ENCODE peak calls at places on chromosomes 3 and 15, in eight cellular contexts. One of them, this sample, is unnamed.

GRCh38 chr15:67149859-67150824 is 84.7 kb downstream of the SMAD3 start:
- DNase-seq in progenitor cell of endocrine pancreas: no peak
- DNase-seq in cardiac fibroblast: peak
- DNase-seq in endothelial cell of umbilical vein: peak
- DNase-seq in AG04449: peak
- DNase-seq in GM23338: peak
- DNase-seq in psoas muscle: peak
- DNase-seq in adrenal gland: peak
- DNase-seq in this sample: no peak

GRCh38 chr3:177295116-177295515 is 97.8 kb upstream of the TBL1XR1 start:
- DNase-seq in progenitor cell of endocrine pancreas: no peak
- DNase-seq in cardiac fibroblast: no peak
- DNase-seq in endothelial cell of umbilical vein: no peak
- DNase-seq in AG04449: no peak
- DNase-seq in GM23338: no peak
- DNase-seq in psoas muscle: no peak
- DNase-seq in adrenal gland: no peak
- DNase-seq in this sample: no peak

GRCh38 chr3:30353711-30354467 is 252.5 kb upstream of the TGFBR2 start:
- DNase-seq in progenitor cell of endocrine pancreas: no peak
- DNase-seq in cardiac fibroblast: no peak
- DNase-seq in endothelial cell of umbilical vein: no peak
- DNase-seq in AG04449: no peak
- DNase-seq in GM23338: no peak
- DNase-seq in psoas muscle: no peak
- DNase-seq in adrenal gland: no peak
- DNase-seq in this sample: no peak

GRCh38 chr3:126745760-126746394 is 41.8 kb downstream of the CHCHD6 start:
- DNase-seq in progenitor cell of endocrine pancreas: no peak
- DNase-seq in cardiac fibroblast: peak
- DNase-seq in endothelial cell of umbilical vein: no peak
- DNase-seq in AG04449: no peak
- DNase-seq in GM23338: no peak
- DNase-seq in psoas muscle: peak
- DNase-seq in adrenal gland: peak
- DNase-seq in this sample: no peak

GRCh38 chr3:72665701-72666443 is 182.4 kb downstream of the SHQ1 start:
- DNase-seq in progenitor cell of endocrine pancreas: no peak
- DNase-seq in cardiac fibroblast: peak
- DNase-seq in endothelial cell of umbilical vein: peak
- DNase-seq in AG04449: no peak
- DNase-seq in GM23338: peak
- DNase-seq in psoas muscle: no peak
- DNase-seq in adrenal gland: peak
- DNase-seq in this sample: no peak

GRCh38 chr15:84822774-84823579 is 5.8 kb downstream of the ALPK3 start:
- DNase-seq in progenitor cell of endocrine pancreas: no peak
- DNase-seq in cardiac fibroblast: no peak
- DNase-seq in endothelial cell of umbilical vein: no peak
- DNase-seq in AG04449: no peak
- DNase-seq in GM23338: no peak
- DNase-seq in psoas muscle: no peak
- DNase-seq in adrenal gland: no peak
- DNase-seq in this sample: no peak

GRCh38 chr3:133821767-133822638 is 16.4 kb downstream of the SRPRB start:
- DNase-seq in progenitor cell of endocrine pancreas: no peak
- DNase-seq in cardiac fibroblast: peak
- DNase-seq in endothelial cell of umbilical vein: peak
- DNase-seq in AG04449: no peak
- DNase-seq in GM23338: peak
- DNase-seq in psoas muscle: peak
- DNase-seq in adrenal gland: peak
- DNase-seq in this sample: no peak

GRCh38 chr3:21256932-21257331 is 494.1 kb downstream of the ZNF385D start:
- DNase-seq in progenitor cell of endocrine pancreas: no peak
- DNase-seq in cardiac fibroblast: peak
- DNase-seq in endothelial cell of umbilical vein: peak
- DNase-seq in AG04449: no peak
- DNase-seq in GM23338: no peak
- DNase-seq in psoas muscle: no peak
- DNase-seq in adrenal gland: no peak
- DNase-seq in this sample: no peak

GRCh38 chr3:197956070-197956469 is 3.9 kb upstream of the LMLN start:
- DNase-seq in progenitor cell of endocrine pancreas: no peak
- DNase-seq in cardiac fibroblast: no peak
- DNase-seq in endothelial cell of umbilical vein: no peak
- DNase-seq in AG04449: no peak
- DNase-seq in GM23338: no peak
- DNase-seq in psoas muscle: no peak
- DNase-seq in adrenal gland: no peak
- DNase-seq in this sample: no peak

GRCh38 chr3:106277731-106278130 is 408.9 kb upstream of the CBLB start:
- DNase-seq in progenitor cell of endocrine pancreas: no peak
- DNase-seq in cardiac fibroblast: no peak
- DNase-seq in endothelial cell of umbilical vein: no peak
- DNase-seq in AG04449: no peak
- DNase-seq in GM23338: no peak
- DNase-seq in psoas muscle: no peak
- DNase-seq in adrenal gland: no peak
- DNase-seq in this sample: no peak

GRCh38 chr15:34993413-34993812 is 5.3 kb upstream of the ZNF770 start:
- DNase-seq in progenitor cell of endocrine pancreas: no peak
- DNase-seq in cardiac fibroblast: no peak
- DNase-seq in endothelial cell of umbilical vein: no peak
- DNase-seq in AG04449: no peak
- DNase-seq in GM23338: no peak
- DNase-seq in psoas muscle: no peak
- DNase-seq in adrenal gland: no peak
- DNase-seq in this sample: no peak

GRCh38 chr15:61835476-61836106 is 224.7 kb downstream of the VPS13C start:
- DNase-seq in progenitor cell of endocrine pancreas: peak
- DNase-seq in cardiac fibroblast: peak
- DNase-seq in endothelial cell of umbilical vein: peak
- DNase-seq in AG04449: no peak
- DNase-seq in GM23338: peak
- DNase-seq in psoas muscle: peak
- DNase-seq in adrenal gland: peak
- DNase-seq in this sample: peak

GRCh38 chr3:169479314-169479939 is 184.1 kb downstream of the MECOM start:
- DNase-seq in progenitor cell of endocrine pancreas: no peak
- DNase-seq in cardiac fibroblast: peak
- DNase-seq in endothelial cell of umbilical vein: no peak
- DNase-seq in AG04449: no peak
- DNase-seq in GM23338: no peak
- DNase-seq in psoas muscle: no peak
- DNase-seq in adrenal gland: no peak
- DNase-seq in this sample: no peak

GRCh38 chr15:39181348-39181747 is 399.5 kb upstream of the THBS1 start:
- DNase-seq in progenitor cell of endocrine pancreas: no peak
- DNase-seq in cardiac fibroblast: peak
- DNase-seq in endothelial cell of umbilical vein: no peak
- DNase-seq in AG04449: no peak
- DNase-seq in GM23338: no peak
- DNase-seq in psoas muscle: no peak
- DNase-seq in adrenal gland: no peak
- DNase-seq in this sample: no peak

GRCh38 chr3:126023390-126023789 is 54.4 kb downstream of the ROPN1B start:
- DNase-seq in progenitor cell of endocrine pancreas: no peak
- DNase-seq in cardiac fibroblast: no peak
- DNase-seq in endothelial cell of umbilical vein: no peak
- DNase-seq in AG04449: no peak
- DNase-seq in GM23338: peak
- DNase-seq in psoas muscle: no peak
- DNase-seq in adrenal gland: no peak
- DNase-seq in this sample: no peak

GRCh38 chr3:71305246-71306206 is 278.0 kb downstream of the FOXP1 start:
- DNase-seq in progenitor cell of endocrine pancreas: peak
- DNase-seq in cardiac fibroblast: peak
- DNase-seq in endothelial cell of umbilical vein: peak
- DNase-seq in AG04449: no peak
- DNase-seq in GM23338: peak
- DNase-seq in psoas muscle: peak
- DNase-seq in adrenal gland: no peak
- DNase-seq in this sample: no peak

GRCh38 chr15:69664572-69665326 is 212.1 kb downstream of the RPLP1 start:
- DNase-seq in progenitor cell of endocrine pancreas: no peak
- DNase-seq in cardiac fibroblast: no peak
- DNase-seq in endothelial cell of umbilical vein: no peak
- DNase-seq in AG04449: no peak
- DNase-seq in GM23338: no peak
- DNase-seq in psoas muscle: no peak
- DNase-seq in adrenal gland: no peak
- DNase-seq in this sample: no peak

GRCh38 chr3:124923833-124924232 is 10.7 kb downstream of the MUC13 start:
- DNase-seq in progenitor cell of endocrine pancreas: no peak
- DNase-seq in cardiac fibroblast: no peak
- DNase-seq in endothelial cell of umbilical vein: no peak
- DNase-seq in AG04449: no peak
- DNase-seq in GM23338: peak
- DNase-seq in psoas muscle: no peak
- DNase-seq in adrenal gland: no peak
- DNase-seq in this sample: no peak
- TF ChIP-seq CTCF in progenitor cell of endocrine pancreas: no peak
- TF ChIP-seq CTCF in cardiac fibroblast: peak
- TF ChIP-seq CTCF in endothelial cell of umbilical vein: no peak
- TF ChIP-seq CTCF in AG04449: no peak
- TF ChIP-seq CTCF in GM23338: peak
- TF ChIP-seq CTCF in psoas muscle: no peak
- TF ChIP-seq CTCF in adrenal gland: no peak
- TF ChIP-seq CTCF in this sample: no peak

GRCh38 chr3:161920196-161920595 is 423.6 kb downstream of the OTOL1 start:
- DNase-seq in progenitor cell of endocrine pancreas: no peak
- DNase-seq in cardiac fibroblast: no peak
- DNase-seq in endothelial cell of umbilical vein: no peak
- DNase-seq in AG04449: no peak
- DNase-seq in GM23338: no peak
- DNase-seq in psoas muscle: no peak
- DNase-seq in adrenal gland: no peak
- DNase-seq in this sample: no peak

GRCh38 chr3:161927131-161927530 is 430.5 kb downstream of the OTOL1 start:
- DNase-seq in progenitor cell of endocrine pancreas: no peak
- DNase-seq in cardiac fibroblast: no peak
- DNase-seq in endothelial cell of umbilical vein: no peak
- DNase-seq in AG04449: no peak
- DNase-seq in GM23338: no peak
- DNase-seq in psoas muscle: no peak
- DNase-seq in adrenal gland: no peak
- DNase-seq in this sample: no peak

GRCh38 chr3:161925749-161926360 is 429.2 kb downstream of the OTOL1 start:
- DNase-seq in progenitor cell of endocrine pancreas: no peak
- DNase-seq in cardiac fibroblast: no peak
- DNase-seq in endothelial cell of umbilical vein: no peak
- DNase-seq in AG04449: no peak
- DNase-seq in GM23338: no peak
- DNase-seq in psoas muscle: no peak
- DNase-seq in adrenal gland: no peak
- DNase-seq in this sample: no peak
- TF ChIP-seq CTCF in progenitor cell of endocrine pancreas: peak
- TF ChIP-seq CTCF in cardiac fibroblast: no peak
- TF ChIP-seq CTCF in endothelial cell of umbilical vein: no peak
- TF ChIP-seq CTCF in AG04449: no peak
- TF ChIP-seq CTCF in GM23338: peak
- TF ChIP-seq CTCF in psoas muscle: no peak
- TF ChIP-seq CTCF in adrenal gland: no peak
- TF ChIP-seq CTCF in this sample: no peak

GRCh38 chr15:32649336-32649735 is 7.8 kb downstream of the SCG5 start:
- DNase-seq in progenitor cell of endocrine pancreas: no peak
- DNase-seq in cardiac fibroblast: peak
- DNase-seq in endothelial cell of umbilical vein: no peak
- DNase-seq in AG04449: no peak
- DNase-seq in GM23338: peak
- DNase-seq in psoas muscle: no peak
- DNase-seq in adrenal gland: no peak
- DNase-seq in this sample: no peak
- TF ChIP-seq CTCF in progenitor cell of endocrine pancreas: peak
- TF ChIP-seq CTCF in cardiac fibroblast: peak
- TF ChIP-seq CTCF in endothelial cell of umbilical vein: peak
- TF ChIP-seq CTCF in AG04449: peak
- TF ChIP-seq CTCF in GM23338: peak
- TF ChIP-seq CTCF in psoas muscle: no peak
- TF ChIP-seq CTCF in adrenal gland: no peak
- TF ChIP-seq CTCF in this sample: no peak

DNA sequence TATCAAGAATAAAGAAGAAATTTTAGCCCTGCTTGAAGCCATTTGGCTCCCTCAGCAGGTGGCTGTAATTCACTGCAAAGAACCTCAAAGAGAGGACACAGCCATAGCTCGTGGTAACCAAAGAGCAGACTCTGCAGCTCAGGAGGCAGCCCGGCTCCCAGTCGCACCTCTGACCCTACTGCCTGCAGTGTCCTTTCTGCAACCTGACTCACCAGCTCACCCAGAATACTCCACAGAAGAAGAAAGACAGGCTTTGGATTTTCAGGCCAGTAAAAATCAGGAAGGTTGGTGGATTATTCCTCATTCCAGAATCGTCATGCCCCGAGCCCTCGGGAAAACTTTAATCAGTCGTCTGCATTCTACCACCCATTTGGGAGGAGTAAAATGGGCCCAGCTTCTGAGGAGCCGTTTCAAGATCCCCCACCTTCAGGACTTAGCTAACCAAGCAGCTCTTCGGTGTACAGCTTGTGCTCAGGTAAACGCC is 38.6 kb downstream of the ZBTB11 start:
- DNase-seq in progenitor cell of endocrine pancreas: no peak
- DNase-seq in cardiac fibroblast: no peak
- DNase-seq in endothelial cell of umbilical vein: no peak
- DNase-seq in AG04449: no peak
- DNase-seq in GM23338: peak
- DNase-seq in psoas muscle: no peak
- DNase-seq in adrenal gland: no peak
- DNase-seq in this sample: no peak
- TF ChIP-seq CTCF in progenitor cell of endocrine pancreas: peak
- TF ChIP-seq CTCF in cardiac fibroblast: peak
- TF ChIP-seq CTCF in endothelial cell of umbilical vein: no peak
- TF ChIP-seq CTCF in AG04449: no peak
- TF ChIP-seq CTCF in GM23338: peak
- TF ChIP-seq CTCF in psoas muscle: no peak
- TF ChIP-seq CTCF in adrenal gland: no peak
- TF ChIP-seq CTCF in this sample: no peak

This sample was measured in activated B cell treated with CpG ODN at 0.5 μM for 24 hours.